ENCODE peak calls at places on chromosomes 2 and 18, in four cellular contexts. One of them, this sample, is unnamed.

GRCh38 chr2:55743583-55743982 is 49.9 kb upstream of the PNPT1 start:
- DNase-seq in AG10803: peak
- DNase-seq in fibroblast of lung: peak
- DNase-seq in fibroblast of mammary gland: peak
- DNase-seq in this sample: peak

GRCh38 chr2:186570587-186570986 is 19.3 kb upstream of the ITGAV start:
- DNase-seq in fibroblast of mammary gland: peak
- DNase-seq in fibroblast of lung: peak
- DNase-seq in AG10803: peak
- DNase-seq in this sample: peak

GRCh38 chr2:99552529-99552928 is 62.7 kb upstream of the REV1 start:
- DNase-seq in AG10803: no peak
- DNase-seq in fibroblast of lung: no peak
- DNase-seq in fibroblast of mammary gland: no peak
- DNase-seq in this sample: no peak

GRCh38 chr2:154794328-154794870 is 95.9 kb downstream of the KCNJ3 start:
- DNase-seq in fibroblast of mammary gland: no peak
- DNase-seq in AG10803: no peak
- DNase-seq in fibroblast of lung: no peak
- DNase-seq in this sample: no peak

GRCh38 chr18:54551590-54551989 is 39.5 kb upstream of the DYNAP start:
- DNase-seq in AG10803: no peak
- DNase-seq in fibroblast of lung: no peak
- DNase-seq in fibroblast of mammary gland: peak
- DNase-seq in this sample: peak

GRCh38 chr18:7877609-7878008 is 310.5 kb downstream of the PTPRM start:
- DNase-seq in fibroblast of lung: no peak
- DNase-seq in AG10803: no peak
- DNase-seq in fibroblast of mammary gland: no peak
- DNase-seq in this sample: peak

GRCh38 chr2:226483745-226484619 is 315.6 kb downstream of the IRS1 start:
- DNase-seq in fibroblast of lung: peak
- DNase-seq in AG10803: peak
- DNase-seq in fibroblast of mammary gland: peak
- DNase-seq in this sample: peak

GRCh38 chr2:18645315-18645714 is 55.9 kb upstream of the NT5C1B start:
- DNase-seq in fibroblast of mammary gland: peak
- DNase-seq in fibroblast of lung: no peak
- DNase-seq in AG10803: no peak
- DNase-seq in this sample: no peak

GRCh38 chr2:85754313-85755095 is 713 bp downstream of the ATOH8 start:
- DNase-seq in fibroblast of mammary gland: no peak
- DNase-seq in AG10803: peak
- DNase-seq in fibroblast of lung: peak
- DNase-seq in this sample: peak

GRCh38 chr2:216792222-216793001 is 67.5 kb downstream of the TNP1 start:
- DNase-seq in AG10803: peak
- DNase-seq in fibroblast of lung: peak
- DNase-seq in fibroblast of mammary gland: peak
- DNase-seq in this sample: peak

GRCh38 chr2:24050041-24050655 is 607 bp downstream of the FKBP1B start:
- DNase-seq in AG10803: peak
- DNase-seq in fibroblast of mammary gland: peak
- DNase-seq in fibroblast of lung: peak
- DNase-seq in this sample: peak

GRCh38 chr2:24046930-24047702 is at the start of gene WDCP:
- DNase-seq in fibroblast of mammary gland: peak
- DNase-seq in fibroblast of lung: peak
- DNase-seq in AG10803: peak
- DNase-seq in this sample: peak

GRCh38 chr2:24047703-24048033 is 477 bp upstream of the WDCP start:
- DNase-seq in fibroblast of lung: no peak
- DNase-seq in AG10803: no peak
- DNase-seq in fibroblast of mammary gland: no peak
- DNase-seq in this sample: no peak

GRCh38 chr2:24049485-24050021 is at the start of gene FKBP1B:
- DNase-seq in fibroblast of lung: peak
- DNase-seq in AG10803: peak
- DNase-seq in fibroblast of mammary gland: peak
- DNase-seq in this sample: peak

GRCh38 chr2:24048662-24049484 is 668 bp upstream of the FKBP1B start:
- DNase-seq in fibroblast of mammary gland: no peak
- DNase-seq in fibroblast of lung: no peak
- DNase-seq in AG10803: no peak
- DNase-seq in this sample: no peak
- H3K4me3 ChIP-seq in fibroblast of mammary gland: peak
- H3K4me3 ChIP-seq in fibroblast of lung: peak
- H3K4me3 ChIP-seq in AG10803: peak
- H3K4me3 ChIP-seq in this sample: peak

GRCh38 chr2:133204461-133204860 is 363.8 kb downstream of the NCKAP5 start:
- DNase-seq in fibroblast of lung: no peak
- DNase-seq in AG10803: no peak
- DNase-seq in fibroblast of mammary gland: no peak
- DNase-seq in this sample: no peak
- TF ChIP-seq CTCF in fibroblast of lung: no peak
- TF ChIP-seq CTCF in AG10803: no peak
- TF ChIP-seq CTCF in fibroblast of mammary gland: no peak
- TF ChIP-seq CTCF in this sample: no peak

GRCh38 chr2:3349211-3349693 is 28.4 kb downstream of the EIPR1 start:
- DNase-seq in AG10803: peak
- DNase-seq in fibroblast of lung: peak
- DNase-seq in fibroblast of mammary gland: peak
- DNase-seq in this sample: peak
- H3K4me3 ChIP-seq in AG10803: no peak
- H3K4me3 ChIP-seq in fibroblast of lung: no peak
- H3K4me3 ChIP-seq in fibroblast of mammary gland: no peak
- H3K4me3 ChIP-seq in this sample: no peak

GRCh38 chr18:28108801-28109200 is 68.1 kb downstream of the CDH2 start:
- DNase-seq in fibroblast of lung: peak
- DNase-seq in AG10803: peak
- DNase-seq in fibroblast of mammary gland: peak
- DNase-seq in this sample: peak
- TF ChIP-seq CTCF in fibroblast of lung: no peak
- TF ChIP-seq CTCF in AG10803: peak
- TF ChIP-seq CTCF in fibroblast of mammary gland: no peak
- TF ChIP-seq CTCF in this sample: no peak

GRCh38 chr2:217941339-217941738 is 61.5 kb downstream of the TNS1 start:
- DNase-seq in AG10803: no peak
- DNase-seq in fibroblast of lung: no peak
- DNase-seq in fibroblast of mammary gland: peak
- DNase-seq in this sample: no peak
- H3K4me3 ChIP-seq in AG10803: peak
- H3K4me3 ChIP-seq in fibroblast of lung: no peak
- H3K4me3 ChIP-seq in fibroblast of mammary gland: no peak
- H3K4me3 ChIP-seq in this sample: no peak

GRCh38 chr2:218021536-218022071 is 18.8 kb upstream of the TNS1 start:
- DNase-seq in fibroblast of mammary gland: no peak
- DNase-seq in fibroblast of lung: no peak
- DNase-seq in AG10803: no peak
- DNase-seq in this sample: no peak

GRCh38 chr2:218019411-218020060 is 16.7 kb upstream of the TNS1 start:
- DNase-seq in fibroblast of mammary gland: no peak
- DNase-seq in fibroblast of lung: no peak
- DNase-seq in AG10803: no peak
- DNase-seq in this sample: no peak

GRCh38 chr2:218022131-218022850 is 19.5 kb upstream of the TNS1 start:
- DNase-seq in fibroblast of mammary gland: no peak
- DNase-seq in AG10803: no peak
- DNase-seq in fibroblast of lung: no peak
- DNase-seq in this sample: no peak

GRCh38 chr2:218020281-218020680 is 17.5 kb upstream of the TNS1 start:
- DNase-seq in AG10803: no peak
- DNase-seq in fibroblast of mammary gland: no peak
- DNase-seq in fibroblast of lung: no peak
- DNase-seq in this sample: no peak

GRCh38 chr2:218020966-218021535 is 18.3 kb upstream of the TNS1 start:
- DNase-seq in AG10803: no peak
- DNase-seq in fibroblast of mammary gland: no peak
- DNase-seq in fibroblast of lung: no peak
- DNase-seq in this sample: no peak
- TF ChIP-seq CTCF in AG10803: no peak
- TF ChIP-seq CTCF in fibroblast of mammary gland: no peak
- TF ChIP-seq CTCF in fibroblast of lung: no peak
- TF ChIP-seq CTCF in this sample: no peak

GRCh38 chr2:159712194-159712928 is at the start of gene MARCHF7:
- DNase-seq in fibroblast of lung: peak
- DNase-seq in fibroblast of mammary gland: peak
- DNase-seq in AG10803: peak
- DNase-seq in this sample: peak

GRCh38 chr2:159711562-159712193 is 628 bp upstream of the MARCHF7 start:
- DNase-seq in fibroblast of mammary gland: peak
- DNase-seq in AG10803: no peak
- DNase-seq in fibroblast of lung: no peak
- DNase-seq in this sample: no peak

GRCh38 chr2:159708066-159708760 is 4.1 kb upstream of the MARCHF7 start:
- DNase-seq in fibroblast of mammary gland: no peak
- DNase-seq in fibroblast of lung: no peak
- DNase-seq in AG10803: no peak
- DNase-seq in this sample: no peak

GRCh38 chr2:159712929-159713575 is 746 bp downstream of the MARCHF7 start:
- DNase-seq in AG10803: peak
- DNase-seq in fibroblast of mammary gland: peak
- DNase-seq in fibroblast of lung: peak
- DNase-seq in this sample: peak

DNA sequence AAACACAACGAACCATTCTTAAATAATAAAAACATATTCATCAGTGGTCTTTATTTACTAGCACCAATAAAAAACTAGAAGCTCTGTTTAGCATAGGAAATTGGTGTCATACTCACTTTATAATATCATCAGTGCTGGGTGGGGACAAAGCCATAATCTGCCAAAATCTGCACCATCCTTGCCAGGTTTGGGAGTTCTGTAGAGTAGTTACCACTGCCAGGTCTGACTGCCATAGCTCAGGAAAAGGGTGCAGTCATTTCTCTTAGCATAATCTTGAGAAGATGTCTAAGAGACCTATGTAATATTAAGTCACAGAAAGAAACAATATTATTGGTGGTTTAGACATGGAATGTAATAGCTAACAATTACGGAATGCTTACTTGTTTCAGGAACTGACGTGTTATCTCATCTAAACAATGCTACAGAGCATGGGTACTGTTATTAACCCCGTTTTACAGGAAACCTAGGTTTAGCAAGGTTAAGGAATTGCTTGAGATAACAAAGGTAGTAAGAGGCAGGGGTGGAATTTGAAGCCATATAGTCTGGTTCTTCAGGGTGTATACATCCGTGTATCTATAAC is 1.6 kb upstream of the MARCHF7 start:
- DNase-seq in AG10803: no peak
- DNase-seq in fibroblast of mammary gland: no peak
- DNase-seq in fibroblast of lung: peak
- DNase-seq in this sample: peak
- H3K4me3 ChIP-seq in AG10803: no peak
- H3K4me3 ChIP-seq in fibroblast of mammary gland: no peak
- H3K4me3 ChIP-seq in fibroblast of lung: no peak
- H3K4me3 ChIP-seq in this sample: no peak

This sample was measured in astrocyte of the spinal cord.